ENCODE peak calls at places on chromosomes 1 and 21, in nine cellular contexts. I, T, A, O, M, K, D, F and W are unnamed samples.

GRCh38 chr1:79323240-79324025 is 316.9 kb upstream of the ADGRL4 start:
- DNase-seq in D (peak; percentile 99), K (peak; percentile 0), A (no peak), M (no peak), O (peak; percentile 97), T (no peak), F (peak; percentile 97), I (peak; percentile 97), W (peak; percentile 82)

GRCh38 chr1:96820111-96820510 is 98.5 kb downstream of the PTBP2 start:
- DNase-seq in I (no peak), F (no peak), A (no peak), T (no peak), K (no peak), M (no peak), D (no peak), O (no peak), W (no peak)

GRCh38 chr1:26538480-26539412 is 9.2 kb downstream of the RPS6KA1 start:
- DNase-seq in T (no peak), O (peak; percentile 42), A (peak; percentile 26), D (peak; percentile 34), M (no peak), K (peak; percentile 25), I (peak; percentile 55), F (peak; percentile 28), W (peak; percentile 77)

GRCh38 chr1:47697616-47698335 is 259.9 kb downstream of the FOXD2 start:
- DNase-seq in O (no peak), F (no peak), A (no peak), D (no peak), T (no peak), M (no peak), K (no peak), I (no peak), W (no peak)

GRCh38 chr1:100627936-100628335 is 90.0 kb downstream of the GPR88 start:
- DNase-seq in T (no peak), F (no peak), I (no peak), A (no peak), M (no peak), D (no peak), K (no peak), O (no peak), W (peak; percentile 49)

GRCh38 chr1:9494936-9495758 is 44.1 kb upstream of the SLC25A33 start:
- DNase-seq in A (peak; percentile 52), I (peak; percentile 46), F (no peak), O (peak; percentile 19), T (peak; percentile 53), K (peak; percentile 50), M (peak; percentile 51), D (peak; percentile 35), W (peak; percentile 75)

GRCh38 chr1:13732971-13733667 is 33.1 kb downstream of the PRDM2 start:
- DNase-seq in F (no peak), A (no peak), M (no peak), T (no peak), O (no peak), K (no peak), I (no peak), D (no peak), W (no peak)

GRCh38 chr1:25355841-25356395 is 17.8 kb downstream of the TMEM50A start:
- DNase-seq in D (no peak), A (no peak), F (no peak), I (no peak), T (no peak), O (no peak), K (no peak), M (no peak), W (peak; percentile 89)

GRCh38 chr1:37994886-37995566 is 5.2 kb upstream of the SF3A3 start:
- DNase-seq in D (no peak), T (no peak), M (no peak), A (no peak), F (no peak), O (no peak), I (no peak), K (no peak), W (no peak)

GRCh38 chr21:34802180-34802899 is 133.5 kb downstream of the CLIC6 start:
- DNase-seq in I (peak; percentile 94), F (no peak), A (no peak), D (no peak), M (no peak), K (no peak), T (no peak), O (peak; percentile 35), W (peak; percentile 51)